ENCODE peak calls at places on chromosomes 7 and 10, in five cellular contexts. E is GM23338, R is SK-N-SH, F is GM12891, H is HCT116. Y is an unnamed sample.

GRCh38 chr10:82850166-82850565 is 975.2 kb downstream of the NRG3 start:
- DNase-seq in E (no peak), R (no peak), F (no peak), H (no peak), Y (no peak)

GRCh38 chr10:99534456-99534938 is 1.8 kb downstream of the NKX2-3 start:
- DNase-seq in E (no peak), R (no peak), F (no peak), H (no peak), Y (no peak)

GRCh38 chr10:111598433-111599059 is 521.7 kb downstream of the ADRA2A start:
- DNase-seq in E (peak), R (peak), F (peak), H (peak), Y (peak)

GRCh38 chr7:133183042-133183441 is 69.8 kb upstream of the EXOC4 start:
- DNase-seq in E (no peak), R (no peak), F (no peak), H (no peak), Y (no peak)

GRCh38 chr10:104324931-104325330 is 13.3 kb downstream of the ITPRIP start:
- DNase-seq in E (no peak), R (no peak), F (no peak), H (no peak), Y (no peak)

GRCh38 chr10:102612964-102613275 is 31.4 kb upstream of the TRIM8 start:
- DNase-seq in E (no peak), R (no peak), F (no peak), H (no peak), Y (no peak)

GRCh38 chr7:94888542-94888941 is 18.9 kb upstream of the PPP1R9A start:
- DNase-seq in E (peak), R (no peak), F (no peak), H (peak), Y (no peak)

GRCh38 chr7:471191-471865 is 48.3 kb downstream of the PDGFA start:
- DNase-seq in E (no peak), R (no peak), F (no peak), H (no peak), Y (peak)

GRCh38 chr10:14779053-14779649 is 4.5 kb upstream of the FAM107B start:
- DNase-seq in E (no peak), R (no peak), F (no peak), H (no peak), Y (no peak)

GRCh38 chr10:132334883-132335188 is 2.8 kb downstream of the LRRC27 start:
- DNase-seq in E (no peak), R (no peak), F (no peak), H (no peak), Y (no peak)

GRCh38 chr10:123044391-123044790 is 35.6 kb downstream of the ACADSB start:
- DNase-seq in E (peak), R (peak), F (no peak), H (peak), Y (no peak)

GRCh38 chr7:28076421-28077163 is 104.0 kb downstream of the JAZF1 start:
- DNase-seq in E (no peak), R (peak), F (no peak), H (no peak), Y (no peak)

GRCh38 chr7:158973440-158973839 is 117.1 kb downstream of the DYNC2I1 start:
- DNase-seq in E (peak), R (no peak), F (no peak), H (peak), Y (no peak)

GRCh38 chr7:127961787-127962463 is 69.3 kb downstream of the LRRC4 start:
- DNase-seq in E (no peak), R (no peak), F (no peak), H (no peak), Y (no peak)

GRCh38 chr10:79070611-79071534 is 2.1 kb downstream of the ZMIZ1 start:
- DNase-seq in E (peak), R (peak), F (no peak), H (no peak), Y (peak)
- TF ChIP-seq POLR2AphosphoS5 in E (no peak), R (no peak), F (no peak), H (no peak), Y (peak)

GRCh38 chr10:21797537-21797936 is 206.0 kb downstream of the DNAJC1 start:
- DNase-seq in E (no peak), R (no peak), F (no peak), H (no peak), Y (no peak)

GRCh38 chr10:21803374-21803773 is 200.2 kb downstream of the DNAJC1 start:
- DNase-seq in E (no peak), R (no peak), F (no peak), H (no peak), Y (no peak)

GRCh38 chr10:21801609-21802008 is 201.9 kb downstream of the DNAJC1 start:
- DNase-seq in E (no peak), R (no peak), F (no peak), H (no peak), Y (no peak)

DNA sequence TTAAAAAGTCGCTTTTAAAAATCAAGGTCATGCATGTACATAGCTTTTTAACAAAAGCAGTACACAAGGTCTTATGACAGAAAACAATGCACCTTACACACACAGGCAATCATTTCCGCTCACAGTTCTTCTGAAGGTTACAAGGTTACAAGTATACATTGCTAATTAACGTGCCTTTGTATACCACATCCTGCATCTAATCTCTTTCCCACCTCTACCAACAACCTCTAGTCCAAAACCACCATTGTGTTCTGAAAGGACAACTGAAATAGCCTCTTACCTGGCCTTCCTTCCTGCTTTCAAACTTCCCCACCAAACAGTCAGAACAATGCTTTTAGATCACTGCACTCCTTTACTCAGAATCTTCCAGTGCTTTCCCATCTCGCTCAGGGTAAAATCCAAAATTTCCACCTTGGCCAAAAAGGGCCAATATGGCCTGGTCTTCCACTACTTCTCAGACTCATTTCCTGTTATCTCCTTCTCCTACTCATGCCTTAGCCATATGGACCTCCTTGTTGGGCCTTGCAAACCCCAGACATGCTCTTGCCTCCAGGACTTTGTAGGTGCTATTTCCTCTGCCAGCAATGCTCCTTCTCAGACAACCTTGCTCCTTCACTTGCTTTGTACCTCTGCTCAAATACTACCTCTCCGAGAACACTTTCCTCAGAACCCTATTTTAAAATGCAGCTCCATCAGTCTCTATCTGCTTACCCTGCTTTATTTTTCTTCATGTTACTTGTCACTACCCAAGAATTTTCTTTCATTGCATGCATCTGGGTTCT is 205.4 kb downstream of the DNAJC1 start:
- DNase-seq in E (no peak), R (no peak), F (no peak), H (no peak), Y (no peak)
- TF ChIP-seq POLR2AphosphoS5 in E (no peak), R (no peak), F (no peak), H (no peak), Y (no peak)

GRCh38 chr10:115937756-115938032 is 335.3 kb downstream of the GFRA1 start:
- DNase-seq in E (no peak), R (no peak), F (no peak), H (no peak), Y (no peak)
- TF ChIP-seq POLR2AphosphoS5 in E (no peak), R (no peak), F (no peak), H (no peak), Y (no peak)

GRCh38 chr10:114822771-114823463 is 1.3 kb downstream of the FHIP2A start:
- DNase-seq in E (no peak), R (no peak), F (no peak), H (no peak), Y (no peak)
- TF ChIP-seq POLR2AphosphoS5 in E (no peak), R (no peak), F (no peak), H (no peak), Y (no peak)

DNA sequence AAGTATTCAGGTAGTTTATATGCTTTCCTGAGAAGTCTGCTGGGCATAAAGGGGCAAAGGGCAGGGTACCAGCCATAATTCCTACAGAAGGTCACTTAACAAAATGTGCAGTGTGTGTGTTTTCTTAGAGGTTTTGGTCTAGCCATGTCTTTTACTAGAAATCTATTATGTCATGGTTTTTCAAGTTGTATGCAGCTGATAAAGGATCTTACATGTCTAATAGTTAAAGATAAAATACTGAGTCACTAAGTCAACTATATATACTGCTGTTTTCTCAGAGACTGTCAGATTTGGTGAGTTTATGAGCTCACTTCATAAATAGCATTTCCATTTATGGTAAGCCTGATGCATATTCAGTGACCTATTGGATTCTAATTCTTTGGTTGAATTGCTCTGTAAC is 7.7 kb downstream of the CASP2 start:
- DNase-seq in E (no peak), R (no peak), F (no peak), H (no peak), Y (no peak)
- TF ChIP-seq POLR2AphosphoS5 in E (no peak), R (no peak), F (no peak), H (no peak), Y (no peak)

Y was measured in suprapubic skin.